ENCODE peak calls at places on chromosomes 3 and 15, in four cellular contexts. P, E, X and I are unnamed samples.

GRCh38 chr3:156985689-156986088 is 159.5 kb downstream of the LEKR1 start:
- DNase-seq in P (no peak), E (no peak), X (no peak), I (no peak)

GRCh38 chr15:31279221-31280036 is 47.2 kb upstream of the KLF13 start:
- DNase-seq in P (no peak), E (no peak), X (no peak), I (no peak)

GRCh38 chr15:52171386-52171785 is 19.8 kb downstream of the GNB5 start:
- DNase-seq in P (no peak), E (peak; percentile 16), X (peak; percentile 12), I (no peak)

GRCh38 chr15:89647191-89647851 is 7.9 kb downstream of the KIF7 start:
- DNase-seq in P (no peak), E (peak; percentile 56), X (peak; percentile 57), I (peak; percentile 52)

GRCh38 chr15:52434885-52435284 is 93.8 kb downstream of the MYO5A start:
- DNase-seq in P (no peak), E (no peak), X (no peak), I (no peak)

GRCh38 chr3:109355625-109356441 is 18.5 kb upstream of the DPPA4 start:
- DNase-seq in P (no peak), E (no peak), X (no peak), I (no peak)

GRCh38 chr3:147945968-147946519 is 536.9 kb downstream of the ZIC1 start:
- DNase-seq in P (peak; percentile 91), E (peak; percentile 96), X (peak; percentile 94), I (peak; percentile 89)

GRCh38 chr15:69302929-69303328 is 4.2 kb downstream of the PAQR5 start:
- DNase-seq in P (no peak), E (no peak), X (no peak), I (no peak)

GRCh38 chr3:172522871-172523818 is at the start of gene TNFSF10:
- DNase-seq in P (peak; percentile 21), E (no peak), X (peak; percentile 27), I (peak; percentile 53)

GRCh38 chr3:50255251-50255615 is 13.7 kb upstream of the SEMA3B start:
- DNase-seq in P (no peak), E (no peak), X (no peak), I (no peak)

GRCh38 chr3:29515451-29515850 is 234.6 kb downstream of the RBMS3 start:
- DNase-seq in P (peak; percentile 78), E (peak; percentile 43), X (peak; percentile 47), I (peak; percentile 30)

GRCh38 chr15:56871867-56872266 is 46.6 kb upstream of the TCF12 start:
- DNase-seq in P (peak; percentile 89), E (no peak), X (peak; percentile 53), I (no peak)

GRCh38 chr3:127342735-127343134 is 54.9 kb upstream of the PRR20G start:
- DNase-seq in P (no peak), E (no peak), X (no peak), I (no peak)

GRCh38 chr3:42498034-42498433 is 4.4 kb upstream of the VIPR1 start:
- DNase-seq in P (no peak), E (no peak), X (no peak), I (no peak)

GRCh38 chr3:105367063-105367405 is 325 bp downstream of the ALCAM start:
- DNase-seq in P (no peak), E (no peak), X (no peak), I (no peak)

GRCh38 chr3:140568131-140568530 is 109.7 kb upstream of the TRIM42 start:
- DNase-seq in P (no peak), E (no peak), X (no peak), I (no peak)

GRCh38 chr3:188212308-188212969 is 58.5 kb downstream of the LPP start:
- DNase-seq in P (peak; percentile 86), E (no peak), X (peak; percentile 64), I (peak; percentile 79)

GRCh38 chr3:184597783-184598182 is 36.2 kb downstream of the EPHB3 start:
- DNase-seq in P (no peak), E (no peak), X (no peak), I (no peak)

GRCh38 chr15:31373970-31374369 is 47.3 kb downstream of the KLF13 start:
- DNase-seq in P (no peak), E (no peak), X (no peak), I (no peak)

GRCh38 chr3:112734718-112735350 is 93.9 kb upstream of the CCDC80 start:
- DNase-seq in P (peak; percentile 45), E (peak; percentile 82), X (peak; percentile 96), I (peak; percentile 75)

GRCh38 chr3:112736802-112737566 is 96.0 kb upstream of the CCDC80 start:
- DNase-seq in P (no peak), E (no peak), X (no peak), I (no peak)

GRCh38 chr3:112735927-112736326 is 95.0 kb upstream of the CCDC80 start:
- DNase-seq in P (no peak), E (no peak), X (no peak), I (no peak)

GRCh38 chr3:112736386-112736785 is 95.4 kb upstream of the CCDC80 start:
- DNase-seq in P (no peak), E (no peak), X (peak; percentile 34), I (no peak)

GRCh38 chr3:112734171-112734570 is 93.2 kb upstream of the CCDC80 start:
- DNase-seq in P (peak; percentile 12), E (no peak), X (peak; percentile 57), I (no peak)
- H3K4me3 ChIP-seq in P (no peak overlapping the region), E (no peak overlapping the region), X (no peak overlapping the region), I (no peak overlapping the region)

GRCh38 chr15:92829875-92830274 is 70.2 kb upstream of the CHD2 start:
- DNase-seq in P (no peak), E (no peak), X (no peak), I (no peak)

GRCh38 chr15:92832992-92833438 is 67.1 kb upstream of the CHD2 start:
- DNase-seq in P (peak; percentile 63), E (no peak), X (peak; percentile 48), I (peak; percentile 61)

GRCh38 chr15:92833493-92834271 is 66.4 kb upstream of the CHD2 start:
- DNase-seq in P (no peak), E (no peak), X (no peak), I (no peak)

GRCh38 chr15:92831459-92832229 is 68.5 kb upstream of the CHD2 start:
- DNase-seq in P (peak; percentile 97), E (peak; percentile 93), X (peak; percentile 94), I (peak; percentile 91)
- TF ChIP-seq CTCF in P (no peak), E (no peak), X (no peak), I (no peak)

DNA sequence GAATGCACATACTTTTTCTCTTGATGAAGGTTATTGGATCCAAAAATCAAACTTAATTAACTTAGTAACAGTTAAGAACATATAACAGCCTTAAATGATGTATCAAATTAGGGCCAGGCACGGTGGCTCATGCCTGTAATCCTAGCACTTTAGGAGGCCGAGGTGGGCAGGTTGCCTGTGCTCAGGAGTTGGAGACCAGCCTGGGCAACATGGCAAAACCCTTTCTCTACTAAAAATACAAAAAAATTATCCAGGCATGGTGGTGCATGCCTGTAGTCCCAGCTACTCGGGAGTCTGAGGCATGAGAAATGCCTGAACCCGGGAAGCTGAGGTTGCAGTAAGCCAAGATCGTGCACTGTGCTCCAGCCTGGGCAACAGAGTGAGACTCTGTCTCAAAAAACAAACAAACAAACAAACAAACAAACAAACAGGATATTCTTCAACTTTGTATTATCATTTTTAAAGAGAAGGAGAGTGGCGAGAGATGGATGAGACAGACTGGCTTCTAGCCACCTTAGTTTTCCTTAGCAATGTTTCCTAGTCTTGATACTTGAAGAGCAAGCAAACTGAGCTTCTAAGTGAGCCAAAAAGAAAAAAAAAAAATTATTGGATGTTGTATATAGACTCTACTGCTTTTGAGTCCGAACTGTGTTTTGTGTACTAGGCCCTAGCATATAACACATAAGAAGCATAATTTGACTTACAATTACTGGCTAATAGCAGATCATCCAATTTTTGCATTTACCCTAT is 13.8 kb downstream of the SPRED1 start:
- DNase-seq in P (peak; percentile 65), E (peak; percentile 20), X (peak; percentile 74), I (peak; percentile 22)
- H3K4me3 ChIP-seq in P (peak overlapping the region; percentile 10), E (no peak overlapping the region), X (peak overlapping the region; percentile 32), I (peak overlapping the region; percentile 29)

GRCh38 chr15:63018639-63019038 is 23.9 kb upstream of the TPM1 start:
- DNase-seq in P (no peak), E (peak; percentile 70), X (peak; percentile 78), I (peak; percentile 51)

GRCh38 chr15:63021031-63021430 is 21.5 kb upstream of the TPM1 start:
- DNase-seq in P (no peak), E (no peak), X (no peak), I (no peak)

GRCh38 chr15:63022181-63022580 is 20.4 kb upstream of the TPM1 start:
- DNase-seq in P (no peak), E (no peak), X (no peak), I (no peak)

GRCh38 chr15:63020128-63020527 is 22.4 kb upstream of the TPM1 start:
- DNase-seq in P (no peak), E (no peak), X (no peak), I (no peak)

DNA sequence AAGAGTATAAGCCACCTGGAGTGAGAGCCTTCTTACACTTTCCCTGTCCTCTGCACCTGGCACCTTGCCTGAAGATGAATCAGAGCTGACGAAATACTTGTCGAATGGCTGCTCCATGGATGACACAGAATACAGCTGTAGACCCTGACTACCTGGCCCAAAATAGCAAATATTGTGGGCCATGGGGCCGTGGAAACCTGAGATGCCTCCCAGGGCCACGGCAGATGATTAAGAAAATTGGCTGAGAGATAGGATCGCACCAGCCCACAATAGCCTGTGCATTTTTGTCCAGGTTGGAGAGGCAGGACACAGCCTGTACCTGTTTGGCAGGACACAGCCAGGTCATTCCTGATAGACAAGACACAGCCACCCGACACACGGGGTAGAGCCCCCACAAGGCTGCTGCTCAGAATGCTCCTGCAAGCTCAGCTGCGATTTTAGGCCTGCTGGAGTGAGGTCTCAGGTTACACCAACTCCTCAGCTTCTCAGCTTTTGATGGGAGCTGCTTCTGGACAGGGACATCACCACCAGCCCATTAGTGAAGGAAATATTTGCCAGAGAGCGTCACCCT is 22.9 kb upstream of the TPM1 start:
- DNase-seq in P (peak; percentile 92), E (peak; percentile 93), X (peak; percentile 84), I (peak; percentile 78)
- TF ChIP-seq CTCF in P (no peak), E (no peak), X (no peak), I (no peak)

GRCh38 chr3:190990898-190991297 is 128.4 kb upstream of the GMNC start:
- DNase-seq in P (no peak), E (no peak), X (no peak), I (no peak)

GRCh38 chr3:190995156-190995555 is 132.7 kb upstream of the GMNC start:
- DNase-seq in P (no peak), E (no peak), X (no peak), I (no peak)

DNA sequence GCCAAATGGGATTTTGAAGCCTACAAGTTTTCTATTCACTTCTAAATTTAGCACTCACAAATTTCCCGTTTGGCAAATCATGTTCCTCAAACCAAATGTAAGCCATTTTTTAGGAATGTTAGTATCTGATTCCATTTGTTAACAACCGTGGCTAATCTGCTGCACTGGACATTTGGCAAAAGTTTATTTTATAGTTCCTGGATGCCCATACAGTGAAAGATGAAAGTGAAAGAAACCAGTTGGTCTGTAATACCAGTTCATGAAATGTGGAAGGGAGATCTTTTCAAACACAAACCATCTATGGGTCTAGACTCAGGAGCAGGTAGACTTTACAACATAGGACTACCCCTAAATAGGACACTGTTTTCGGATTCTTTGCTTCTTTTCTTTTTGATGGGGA is 133.9 kb upstream of the GMNC start:
- DNase-seq in P (no peak), E (no peak), X (peak; percentile 15), I (no peak)
- H3K4me3 ChIP-seq in P (no peak overlapping the region), E (no peak overlapping the region), X (no peak overlapping the region), I (no peak overlapping the region)

GRCh38 chr3:122299872-122300460 is 25.1 kb upstream of the CSTA start:
- DNase-seq in P (no peak), E (peak; percentile 47), X (no peak), I (no peak)
- TF ChIP-seq CTCF in P (peak; percentile 43), E (peak; percentile 64), X (peak; percentile 50), I (peak; percentile 43)